ENCODE peak calls at places on chromosome 10, in seven cellular contexts. A is T-helper 17 cell, V is fibroblast of the conjunctiva, L is NCI-H1694 treated with DMSO at 0.1 percent for 48 hours, Z is right lobe of liver, R is left kidney, I is A549. P is an unnamed sample.

GRCh38 chr10:2230478-2230877 is 493.2 kb upstream of the ADARB2 start:
- DNase-seq in A (no peak), V (no peak), L (no peak), Z (no peak), R (no peak), I (no peak), P (no peak)

GRCh38 chr10:44947356-44948152 is 12.0 kb upstream of the RASSF4 start:
- DNase-seq in A (no peak), V (no peak), L (no peak), Z (no peak), R (no peak), I (no peak), P (no peak)

GRCh38 chr10:22832851-22833250 is 95.0 kb upstream of the ARMC3 start:
- DNase-seq in A (no peak), V (no peak), L (no peak), Z (no peak), R (no peak), I (no peak), P (no peak)

GRCh38 chr10:122446668-122447410 is 7.6 kb upstream of the ARMS2 start:
- DNase-seq in A (no peak), V (no peak), L (no peak), Z (no peak), R (peak; percentile 52), I (peak; percentile 34), P (no peak)

GRCh38 chr10:125868372-125868975 is 12.6 kb downstream of the DHX32 start:
- DNase-seq in A (no peak), V (peak; percentile 49), L (no peak), Z (no peak), R (peak; percentile 41), I (peak; percentile 74), P (peak; percentile 4)

GRCh38 chr10:96613565-96613964 is 26.8 kb upstream of the TM9SF3 start:
- DNase-seq in A (no peak), V (no peak), L (no peak), Z (no peak), R (no peak), I (no peak), P (no peak)

GRCh38 chr10:21195149-21195731 is 298.1 kb upstream of the NEBL start:
- DNase-seq in A (no peak), V (no peak), L (no peak), Z (no peak), R (peak; percentile 66), I (peak; percentile 24), P (peak; percentile 63)

GRCh38 chr10:103833731-103834365 is 21.5 kb downstream of the SH3PXD2A start:
- DNase-seq in A (no peak), V (peak; percentile 20), L (no peak), Z (peak; percentile 71), R (peak; percentile 65), I (peak; percentile 76), P (no peak)

GRCh38 chr10:111233439-111233838 is 156.6 kb downstream of the ADRA2A start:
- DNase-seq in A (no peak), V (no peak), L (no peak), Z (no peak), R (peak; percentile 61), I (no peak), P (no peak)

GRCh38 chr10:51804861-51805260 is 105.5 kb upstream of the CSTF2T start:
- DNase-seq in A (no peak), V (no peak), L (no peak), Z (no peak), R (no peak), I (no peak), P (no peak)

GRCh38 chr10:43228783-43229207 is 38.1 kb downstream of the RASGEF1A start:
- DNase-seq in A (peak; percentile 2), V (no peak), L (no peak), Z (peak; percentile 53), R (no peak), I (no peak), P (no peak)

GRCh38 chr10:12191715-12192114 is 4.0 kb downstream of the NUDT5 start:
- DNase-seq in A (no peak), V (peak; percentile 10), L (no peak), Z (no peak), R (no peak), I (no peak), P (no peak)

GRCh38 chr10:117135026-117135372 is 3.1 kb downstream of the VAX1 start:
- DNase-seq in A (no peak), V (no peak), L (no peak), Z (no peak), R (no peak), I (no peak), P (no peak)

GRCh38 chr10:45425628-45426563 is 51.9 kb downstream of the ALOX5 start:
- DNase-seq in A (no peak), V (no peak), L (no peak), Z (no peak), R (no peak), I (peak; percentile 34), P (no peak)

GRCh38 chr10:1646332-1646731 is 91.0 kb downstream of the ADARB2 start:
- DNase-seq in A (no peak), V (no peak), L (no peak), Z (no peak), R (no peak), I (no peak), P (no peak)

GRCh38 chr10:129888784-129889616 is 75.1 kb downstream of the EBF3 start:
- DNase-seq in A (peak; percentile 12), V (no peak), L (no peak), Z (no peak), R (peak; percentile 76), I (peak; percentile 42), P (no peak)

GRCh38 chr10:114681542-114681941 is 23.5 kb upstream of the ABLIM1 start:
- DNase-seq in A (no peak), V (no peak), L (no peak), Z (no peak), R (peak; percentile 55), I (no peak), P (no peak)

GRCh38 chr10:112379635-112380296 is 5.8 kb downstream of the ACSL5 start:
- DNase-seq in A (no peak), V (no peak), L (no peak), Z (peak; percentile 80), R (no peak), I (peak; percentile 20), P (no peak)

GRCh38 chr10:31723074-31723750 is 205.4 kb downstream of the ARHGAP12 start:
- DNase-seq in A (no peak), V (no peak), L (no peak), Z (no peak), R (no peak), I (no peak), P (no peak)

GRCh38 chr10:122287584-122287983 is 16.5 kb downstream of the BTBD16 start:
- DNase-seq in A (no peak), V (no peak), L (no peak), Z (no peak), R (no peak), I (no peak), P (no peak)

P was measured in NCI-H748 treated with DMSO at 0.1 percent for 48 hours.